ENCODE peak calls at places on chromosomes 16 and 17, in nine cellular contexts. D is adrenal gland, M is fibroblast of lung, X is RWPE2, H is nephron progenitor cell, K is EH, I is body of pancreas, Z is AG04450, R is HL-60. A is an unnamed sample.

GRCh38 chr16:65624696-65625095 is 502.8 kb upstream of the CDH11 start:
- DNase-seq in D (no peak), M (peak), X (no peak), H (no peak), K (no peak), I (no peak), Z (no peak), R (no peak), A (no peak)

GRCh38 chr16:54936086-54936978 is 5.7 kb downstream of the IRX5 start:
- DNase-seq in D (no peak), M (no peak), X (no peak), H (peak), K (peak), I (no peak), Z (no peak), R (peak), A (no peak)

GRCh38 chr16:8469102-8469778 is 121.1 kb downstream of the TMEM114 start:
- DNase-seq in D (no peak), M (no peak), X (no peak), H (no peak), K (no peak), I (no peak), Z (no peak), R (no peak), A (no peak)

GRCh38 chr17:76871668-76872067 is 3.5 kb downstream of the MGAT5B start:
- DNase-seq in D (no peak), M (no peak), X (no peak), H (no peak), K (no peak), I (no peak), Z (no peak), R (no peak), A (no peak)

GRCh38 chr17:11486726-11487310 is 111.5 kb upstream of the DNAH9 start:
- DNase-seq in D (no peak), M (no peak), X (no peak), H (no peak), K (no peak), I (no peak), Z (no peak), R (no peak), A (no peak)

GRCh38 chr17:35051579-35052239 is 11.8 kb downstream of the RFFL start:
- DNase-seq in D (no peak), M (no peak), X (no peak), H (no peak), K (peak), I (no peak), Z (no peak), R (peak), A (no peak)

GRCh38 chr17:50468120-50469004 is at the start of gene CHAD:
- DNase-seq in D (peak), M (no peak), X (no peak), H (peak), K (peak), I (no peak), Z (no peak), R (no peak), A (peak)

GRCh38 chr17:44351464-44351863 is 6.4 kb downstream of the GRN start:
- DNase-seq in D (no peak), M (no peak), X (no peak), H (no peak), K (no peak), I (no peak), Z (no peak), R (no peak), A (no peak)

GRCh38 chr16:58885528-58886170 is 151.5 kb upstream of the GOT2 start:
- DNase-seq in D (no peak), M (peak), X (no peak), H (no peak), K (peak), I (no peak), Z (no peak), R (no peak), A (no peak)

GRCh38 chr17:1830288-1830687 is 483 bp downstream of the RPA1 start:
- DNase-seq in D (no peak), M (peak), X (no peak), H (no peak), K (peak), I (no peak), Z (no peak), R (peak), A (no peak)

GRCh38 chr17:68585643-68586042 is 15.5 kb downstream of the FAM20A start:
- DNase-seq in D (no peak), M (no peak), X (no peak), H (no peak), K (no peak), I (no peak), Z (no peak), R (no peak), A (no peak)

GRCh38 chr16:11851301-11852091 is at the start of gene RSL1D1:
- DNase-seq in D (peak), M (peak), X (peak), H (peak), K (peak), I (peak), Z (peak), R (peak), A (peak)

GRCh38 chr17:53628011-53628410 is 194.7 kb upstream of the KIF2B start:
- DNase-seq in D (no peak), M (peak), X (no peak), H (no peak), K (peak), I (no peak), Z (no peak), R (no peak), A (no peak)

GRCh38 chr17:51046527-51047384 is 73.9 kb downstream of the SPAG9 start:
- DNase-seq in D (peak), M (peak), X (no peak), H (peak), K (peak), I (peak), Z (peak), R (no peak), A (peak)

GRCh38 chr17:68514809-68515208 is 2.6 kb downstream of the PRKAR1A start:
- DNase-seq in D (no peak), M (peak), X (no peak), H (no peak), K (peak), I (no peak), Z (no peak), R (no peak), A (no peak)

GRCh38 chr16:27461483-27462171 is 59.7 kb downstream of the IL21R start:
- DNase-seq in D (no peak), M (peak), X (no peak), H (peak), K (peak), I (no peak), Z (no peak), R (no peak), A (no peak)

GRCh38 chr17:17669851-17670232 is 11.4 kb upstream of the RAI1 start:
- DNase-seq in D (no peak), M (no peak), X (no peak), H (no peak), K (no peak), I (no peak), Z (no peak), R (no peak), A (no peak)